ENCODE peak calls at places on chromosome 10, in eight cellular contexts. K, A, O, E, C, D, G and S are unnamed samples.

GRCh38 chr10:6201511-6201975 is 1.2 kb upstream of the PFKFB3 start:
- DNase-seq in C (peak), D (peak), G (peak), A (peak), O (no peak), K (peak), E (peak), S (peak)

GRCh38 chr10:8049874-8050560 is 4.5 kb upstream of the GATA3 start:
- DNase-seq in O (no peak), C (no peak), E (no peak), K (no peak), D (no peak), G (no peak), A (no peak), S (no peak)

GRCh38 chr10:15461353-15462108 is 90.4 kb upstream of the FAM171A1 start:
- DNase-seq in K (no peak), C (peak), D (peak), E (no peak), A (no peak), G (peak), O (no peak), S (no peak)

GRCh38 chr10:77687621-77688020 is 50.0 kb upstream of the KCNMA1 start:
- DNase-seq in E (no peak), K (no peak), O (no peak), D (no peak), A (no peak), G (no peak), C (no peak), S (no peak)

GRCh38 chr10:75400163-75400768 is 1.3 kb downstream of the ZNF503 start:
- DNase-seq in G (peak), D (no peak), C (no peak), K (no peak), A (no peak), E (no peak), O (no peak), S (no peak)

GRCh38 chr10:133015321-133015720 is 72.4 kb upstream of the ADGRA1 start:
- DNase-seq in A (no peak), E (no peak), D (no peak), G (no peak), C (no peak), K (no peak), O (no peak), S (no peak)

GRCh38 chr10:67837519-67838314 is at the start of gene DNAJC12:
- DNase-seq in O (no peak), D (no peak), G (peak), E (no peak), A (no peak), K (peak), C (peak), S (peak)

GRCh38 chr10:11877506-11877905 is 54.4 kb downstream of the PROSER2 start:
- DNase-seq in D (no peak), G (no peak), O (no peak), A (no peak), E (no peak), K (no peak), C (no peak), S (no peak)

GRCh38 chr10:59336632-59337031 is 25.7 kb downstream of the FAM13C start:
- DNase-seq in E (no peak), D (no peak), G (no peak), C (peak), A (no peak), O (no peak), K (peak), S (no peak)

GRCh38 chr10:78331391-78331922 is 297.8 kb downstream of the RPS24 start:
- DNase-seq in K (no peak), E (peak), D (peak), O (no peak), A (no peak), G (no peak), C (peak), S (no peak)

GRCh38 chr10:79223346-79224048 is 123.8 kb upstream of the PPIF start:
- DNase-seq in K (peak), E (peak), O (no peak), G (peak), C (peak), A (no peak), D (peak), S (no peak)

GRCh38 chr10:51910189-51910588 is 210.8 kb upstream of the CSTF2T start:
- DNase-seq in K (no peak), G (no peak), D (no peak), O (no peak), C (peak), E (no peak), A (no peak), S (no peak)

GRCh38 chr10:52986120-52986519 is 213.5 kb upstream of the MBL2 start:
- DNase-seq in A (no peak), D (no peak), O (no peak), E (no peak), C (no peak), K (no peak), G (no peak), S (no peak)

GRCh38 chr10:119315128-119316001 is 108.0 kb downstream of the GRK5 start:
- DNase-seq in A (peak), D (peak), G (no peak), K (no peak), O (peak), E (peak), C (peak), S (no peak)

GRCh38 chr10:109889867-109890266 is 33.4 kb downstream of the XPNPEP1 start:
- DNase-seq in G (no peak), A (no peak), K (no peak), O (peak), E (no peak), D (no peak), C (peak), S (no peak)
- H3K4me3 ChIP-seq in G (no peak), A (no peak), K (no peak), O (no peak), E (no peak), D (no peak), C (no peak), S (no peak)

GRCh38 chr10:100739516-100740368 is 5.6 kb upstream of the PAX2 start:
- DNase-seq in G (peak), K (no peak), D (no peak), O (no peak), A (no peak), E (no peak), C (no peak), S (no peak)
- H3K4me3 ChIP-seq in G (no peak), K (no peak), D (no peak), O (no peak), A (no peak), E (no peak), C (no peak), S (no peak)

GRCh38 chr10:104274762-104275721 is 6.1 kb downstream of the GSTO2 start:
- DNase-seq in K (peak), A (no peak), G (peak), D (no peak), O (no peak), E (peak), C (no peak), S (no peak)
- H3K4me3 ChIP-seq in K (peak), A (no peak), G (peak), D (no peak), O (peak), E (no peak), C (peak), S (no peak)

DNA sequence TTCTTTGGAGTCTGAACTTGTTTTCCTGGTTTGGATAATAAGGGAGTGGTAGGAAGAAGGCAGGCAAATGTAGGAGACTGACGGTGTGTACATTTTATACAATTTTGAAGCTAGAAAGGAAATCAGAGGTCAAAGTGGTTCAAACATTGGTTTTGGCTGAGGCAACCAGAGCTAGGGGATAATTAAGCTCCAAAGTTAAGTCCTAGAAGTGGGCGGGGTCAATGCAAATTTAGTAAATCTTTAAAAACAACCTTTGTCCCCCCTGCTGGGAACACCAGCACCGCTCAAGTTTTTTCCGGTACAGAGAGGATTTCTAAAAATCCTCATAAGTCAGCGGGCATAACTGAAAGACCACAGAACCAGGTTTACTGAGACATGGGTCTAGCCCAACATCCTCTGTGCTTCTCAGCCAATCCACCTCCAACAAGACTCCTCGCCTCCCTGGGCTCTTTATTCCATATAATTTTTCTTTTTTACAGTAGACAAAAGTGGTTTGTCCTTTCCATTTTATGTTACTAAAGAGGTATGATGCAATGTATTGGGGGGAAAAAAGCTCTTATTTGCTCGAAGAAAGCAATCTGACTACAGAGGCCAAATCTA is 1.7 kb downstream of the GLUD1 start:
- DNase-seq in O (no peak), A (no peak), D (no peak), K (peak), G (peak), C (peak), E (no peak), S (peak)
- H3K4me3 ChIP-seq in O (peak), A (peak), D (peak), K (peak), G (peak), C (peak), E (peak), S (peak)

GRCh38 chr10:22252801-22253577 is 35.2 kb upstream of the EBLN1 start:
- DNase-seq in A (no peak), O (no peak), G (peak), C (no peak), K (peak), E (peak), D (peak), S (no peak)
- H3K4me3 ChIP-seq in A (peak), O (peak), G (peak), C (peak), K (peak), E (peak), D (peak), S (no peak)